ENCODE peak calls at places on chromosomes 16 and 17, in eight cellular contexts. B is hepatocyte, N is pancreas, M is lung, K is PC-9, E is upper lobe of right lung, C is heart right ventricle, S is A673. Q is an unnamed sample.

GRCh38 chr17:31525801-31526549 is 134.5 kb downstream of the RAB11FIP4 start:
- DNase-seq in B (no peak), N (no peak), M (no peak), K (no peak), E (no peak), C (no peak), S (no peak), Q (no peak)

GRCh38 chr17:47703191-47703591 is 9.2 kb downstream of the TBKBP1 start:
- DNase-seq in B (no peak), N (no peak), M (no peak), K (no peak), E (peak; percentile 71), C (no peak), S (no peak), Q (no peak)

GRCh38 chr16:47815655-47816054 is 340.1 kb downstream of the ABCC12 start:
- DNase-seq in B (no peak), N (no peak), M (no peak), K (no peak), E (no peak), C (no peak), S (no peak), Q (no peak)

GRCh38 chr17:49191917-49192741 is 18.2 kb downstream of the GNGT2 start:
- DNase-seq in B (peak; percentile 93), N (peak; percentile 94), M (peak; percentile 91), K (peak; percentile 82), E (peak; percentile 94), C (peak; percentile 92), S (peak; percentile 94), Q (peak; percentile 89)

GRCh38 chr16:70529051-70529777 is 5.6 kb downstream of the SF3B3 start:
- DNase-seq in B (peak; percentile 43), N (no peak), M (no peak), K (peak; percentile 63), E (no peak), C (no peak), S (peak; percentile 80), Q (no peak)

GRCh38 chr17:80132906-80133625 is 13.9 kb downstream of the EIF4A3 start:
- DNase-seq in B (no peak), N (no peak), M (no peak), K (no peak), E (no peak), C (no peak), S (no peak), Q (no peak)

GRCh38 chr17:65794572-65794971 is 233.1 kb upstream of the AXIN2 start:
- DNase-seq in B (peak; percentile 28), N (no peak), M (no peak), K (no peak), E (no peak), C (no peak), S (peak; percentile 52), Q (no peak)

GRCh38 chr17:13967416-13967815 is 101.9 kb upstream of the COX10 start:
- DNase-seq in B (no peak), N (no peak), M (no peak), K (no peak), E (no peak), C (no peak), S (no peak), Q (no peak)

GRCh38 chr17:7932483-7932891 is 481 bp downstream of the CNTROB start:
- DNase-seq in B (peak; percentile 44), N (no peak), M (no peak), K (no peak), E (no peak), C (no peak), S (no peak), Q (no peak)

GRCh38 chr17:68302666-68303065 is 11.4 kb downstream of the ARSG start:
- DNase-seq in B (no peak), N (no peak), M (no peak), K (no peak), E (no peak), C (no peak), S (no peak), Q (no peak)

GRCh38 chr17:68307443-68307842 is 16.1 kb downstream of the ARSG start:
- DNase-seq in B (no peak), N (no peak), M (no peak), K (no peak), E (no peak), C (no peak), S (no peak), Q (no peak)

GRCh38 chr17:68301438-68301959 is 10.2 kb downstream of the ARSG start:
- DNase-seq in B (no peak), N (no peak), M (no peak), K (peak; percentile 76), E (no peak), C (no peak), S (no peak), Q (no peak)

GRCh38 chr17:68302066-68302564 is 10.8 kb downstream of the ARSG start:
- DNase-seq in B (no peak), N (no peak), M (no peak), K (no peak), E (no peak), C (no peak), S (no peak), Q (no peak)

DNA sequence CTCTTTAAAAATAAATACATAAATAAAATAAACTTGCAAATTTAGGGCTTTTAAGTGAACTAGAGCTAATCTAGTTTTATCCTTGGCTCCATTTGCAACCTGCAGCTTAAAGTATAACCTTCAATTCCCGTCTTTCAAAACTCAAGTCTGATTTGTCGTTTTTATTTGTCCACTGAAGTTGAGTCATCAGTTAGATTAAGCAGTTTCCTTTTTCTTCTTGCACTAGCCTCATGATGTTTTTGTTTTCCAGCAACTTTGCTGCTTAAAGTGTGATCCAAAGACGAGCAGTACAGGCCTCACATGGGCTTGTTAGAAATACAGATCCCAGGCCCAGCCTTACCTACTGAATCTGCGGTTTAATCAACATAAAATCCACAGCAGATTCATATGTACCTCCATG is 13.8 kb downstream of the ARSG start:
- DNase-seq in B (no peak), N (no peak), M (no peak), K (no peak), E (no peak), C (no peak), S (no peak), Q (no peak)
- H3K27ac ChIP-seq in B (no peak overlapping the region), N (no peak overlapping the region), M (no peak overlapping the region), K (no peak overlapping the region), E (no peak overlapping the region), C (no peak overlapping the region), S (no peak overlapping the region), Q (no peak overlapping the region)

GRCh38 chr16:67448580-67448979 is 17.7 kb downstream of the HSD11B2 start:
- DNase-seq in B (no peak), N (no peak), M (no peak), K (no peak), E (no peak), C (no peak), S (no peak), Q (no peak)

GRCh38 chr16:67449328-67449727 is 18.4 kb downstream of the HSD11B2 start:
- DNase-seq in B (no peak), N (peak; percentile 62), M (peak; percentile 44), K (no peak), E (no peak), C (peak; percentile 71), S (no peak), Q (peak; percentile 81)

GRCh38 chr16:67446968-67447507 is 16.1 kb downstream of the HSD11B2 start:
- DNase-seq in B (no peak), N (no peak), M (no peak), K (no peak), E (no peak), C (no peak), S (no peak), Q (no peak)

GRCh38 chr16:67445913-67446907 is 15.3 kb downstream of the HSD11B2 start:
- DNase-seq in B (peak; percentile 47), N (peak; percentile 70), M (no peak), K (no peak), E (no peak), C (peak; percentile 59), S (no peak), Q (peak; percentile 63)

GRCh38 chr16:67447508-67448076 is 16.7 kb downstream of the HSD11B2 start:
- DNase-seq in B (no peak), N (peak; percentile 72), M (peak; percentile 51), K (no peak), E (no peak), C (peak; percentile 33), S (peak; percentile 72), Q (peak; percentile 60)
- TF ChIP-seq CTCF in B (peak; percentile 26), N (peak; percentile 31), M (no peak), K (peak; percentile 56), E (peak; percentile 39), C (no peak), S (peak; percentile 74), Q (peak; percentile 52)

DNA sequence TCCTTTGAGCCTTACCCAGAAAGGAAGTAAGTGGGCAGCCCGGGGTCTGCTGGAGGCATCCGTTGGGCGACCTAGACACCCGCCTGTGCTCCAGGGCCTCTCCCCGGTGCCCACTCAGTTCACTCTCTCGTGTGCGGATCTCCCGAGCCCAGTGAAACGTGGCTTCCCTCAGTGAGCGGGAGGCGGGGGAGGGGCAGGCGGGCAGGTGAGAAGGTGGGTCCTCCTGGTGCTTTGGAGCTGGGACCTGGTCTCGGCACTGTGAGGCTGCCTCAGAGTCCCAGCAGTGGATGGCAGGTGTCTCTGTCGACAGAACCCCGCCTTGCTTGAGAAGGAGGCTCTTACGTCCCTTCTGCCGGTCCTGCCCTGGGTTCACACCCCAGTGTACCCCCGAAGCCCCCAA is 8.0 kb downstream of the ZNF276 start:
- DNase-seq in B (no peak), N (no peak), M (no peak), K (peak; percentile 0), E (no peak), C (no peak), S (no peak), Q (no peak)
- H3K27ac ChIP-seq in B (no peak overlapping the region), N (no peak overlapping the region), M (no peak overlapping the region), K (no peak overlapping the region), E (no peak overlapping the region), C (no peak overlapping the region), S (no peak overlapping the region), Q (no peak overlapping the region)

DNA sequence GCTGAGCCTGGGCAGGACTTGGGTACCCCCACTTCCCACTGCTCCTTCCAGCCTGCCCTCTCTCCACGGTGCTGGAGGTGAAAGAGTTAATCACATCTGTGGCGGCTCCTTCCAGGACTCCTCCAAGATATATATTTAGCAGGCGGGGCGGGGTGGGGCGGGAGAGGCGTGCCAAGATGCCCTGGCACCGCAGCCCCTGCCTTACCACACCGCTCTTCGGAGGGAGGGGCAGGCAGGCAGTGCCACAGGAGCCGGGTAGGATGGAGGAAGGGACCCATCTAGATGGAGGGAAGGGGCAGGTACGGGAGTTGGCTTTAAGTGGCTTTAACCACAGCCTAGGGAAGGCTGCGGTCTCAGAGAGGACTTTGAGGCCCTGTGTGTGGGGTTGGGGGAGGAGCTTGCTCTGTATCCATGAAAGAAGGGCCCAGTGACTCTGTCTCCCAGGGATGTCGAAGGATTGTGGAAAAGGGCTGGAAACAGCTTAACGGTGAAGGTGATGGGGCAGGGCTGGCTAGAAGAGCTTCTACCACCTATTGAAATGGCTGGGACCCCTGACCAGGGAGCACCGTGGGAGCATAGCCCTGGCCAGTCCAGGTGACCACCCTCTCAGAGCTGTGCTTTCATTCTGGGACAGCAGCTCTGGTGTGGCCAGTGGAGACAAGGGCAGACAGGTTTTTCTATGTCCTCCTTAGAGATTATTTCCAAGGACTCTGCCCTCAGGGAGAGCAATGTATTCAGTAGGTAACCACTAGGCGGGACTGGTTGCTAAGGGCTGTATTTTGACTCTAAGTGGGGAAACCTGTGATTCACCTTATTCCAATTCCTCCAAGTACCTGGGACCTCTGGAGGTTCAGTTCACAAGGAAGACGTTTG is 13.0 kb downstream of the GPR142 start:
- DNase-seq in B (peak; percentile 76), N (no peak), M (peak; percentile 40), K (peak; percentile 88), E (no peak), C (no peak), S (no peak), Q (no peak)
- TF ChIP-seq CTCF in B (peak; percentile 32), N (no peak), M (no peak), K (peak; percentile 59), E (no peak), C (no peak), S (no peak), Q (no peak)